ENCODE peak calls at places on chromosomes 5 and 9, in nine cellular contexts. One of them, this sample, is unnamed.

GRCh38 chr5:155434681-155435080 is 421.1 kb downstream of the KIF4B start:
- DNase-seq in aorta: no peak
- DNase-seq in breast epithelium: no peak
- DNase-seq in lung: no peak
- DNase-seq in mucosa of descending colon: no peak
- DNase-seq in tibial nerve: no peak
- DNase-seq in transverse colon: no peak
- DNase-seq in A549: no peak
- DNase-seq in iPS DF 6.9: no peak
- DNase-seq in this sample: no peak

GRCh38 chr9:18980124-18980660 is 52.8 kb downstream of the SAXO1 start:
- DNase-seq in iPS DF 6.9: no peak
- DNase-seq in lung: no peak
- DNase-seq in mucosa of descending colon: no peak
- DNase-seq in aorta: no peak
- DNase-seq in tibial nerve: no peak
- DNase-seq in breast epithelium: no peak
- DNase-seq in transverse colon: no peak
- DNase-seq in A549: no peak
- DNase-seq in this sample: no peak

GRCh38 chr9:137348781-137349470 is 46.9 kb upstream of the NRARP start:
- DNase-seq in tibial nerve: no peak
- DNase-seq in A549: no peak
- DNase-seq in breast epithelium: no peak
- DNase-seq in iPS DF 6.9: no peak
- DNase-seq in lung: no peak
- DNase-seq in transverse colon: no peak
- DNase-seq in mucosa of descending colon: no peak
- DNase-seq in aorta: no peak
- DNase-seq in this sample: no peak

GRCh38 chr5:151661968-151662732 is 24.6 kb downstream of the SPARC start:
- DNase-seq in aorta: no peak
- DNase-seq in iPS DF 6.9: no peak
- DNase-seq in transverse colon: no peak
- DNase-seq in lung: no peak
- DNase-seq in A549: no peak
- DNase-seq in mucosa of descending colon: no peak
- DNase-seq in tibial nerve: no peak
- DNase-seq in breast epithelium: no peak
- DNase-seq in this sample: no peak

GRCh38 chr9:21812945-21813568 is 10.6 kb downstream of the MTAP start:
- DNase-seq in iPS DF 6.9: peak; percentile 60
- DNase-seq in mucosa of descending colon: peak; percentile 81
- DNase-seq in transverse colon: peak; percentile 80
- DNase-seq in A549: no peak
- DNase-seq in lung: peak; percentile 67
- DNase-seq in tibial nerve: peak; percentile 65
- DNase-seq in aorta: peak; percentile 87
- DNase-seq in breast epithelium: peak; percentile 68
- DNase-seq in this sample: peak; percentile 54

GRCh38 chr5:80961376-80962281 is 1.5 kb downstream of the RASGRF2 start:
- DNase-seq in transverse colon: peak; percentile 23
- DNase-seq in iPS DF 6.9: no peak
- DNase-seq in breast epithelium: no peak
- DNase-seq in lung: no peak
- DNase-seq in mucosa of descending colon: peak; percentile 52
- DNase-seq in A549: no peak
- DNase-seq in aorta: no peak
- DNase-seq in tibial nerve: no peak
- DNase-seq in this sample: no peak

GRCh38 chr5:130652178-130652577 is 512.9 kb downstream of the HINT1 start:
- DNase-seq in breast epithelium: no peak
- DNase-seq in lung: no peak
- DNase-seq in iPS DF 6.9: no peak
- DNase-seq in aorta: no peak
- DNase-seq in A549: peak; percentile 14
- DNase-seq in tibial nerve: no peak
- DNase-seq in transverse colon: no peak
- DNase-seq in mucosa of descending colon: no peak
- DNase-seq in this sample: no peak

GRCh38 chr9:82720515-82720914 is 342.4 kb downstream of the RASEF start:
- DNase-seq in iPS DF 6.9: no peak
- DNase-seq in lung: no peak
- DNase-seq in transverse colon: no peak
- DNase-seq in breast epithelium: no peak
- DNase-seq in tibial nerve: no peak
- DNase-seq in aorta: no peak
- DNase-seq in mucosa of descending colon: no peak
- DNase-seq in A549: no peak
- DNase-seq in this sample: no peak

GRCh38 chr5:124996764-124997077 is 250.3 kb upstream of the ZNF608 start:
- DNase-seq in A549: no peak
- DNase-seq in iPS DF 6.9: no peak
- DNase-seq in mucosa of descending colon: no peak
- DNase-seq in transverse colon: no peak
- DNase-seq in lung: no peak
- DNase-seq in breast epithelium: no peak
- DNase-seq in aorta: no peak
- DNase-seq in tibial nerve: no peak
- DNase-seq in this sample: peak; percentile 72

GRCh38 chr5:59360130-59360555 is 533.4 kb downstream of the PDE4D start:
- DNase-seq in mucosa of descending colon: no peak
- DNase-seq in A549: no peak
- DNase-seq in breast epithelium: no peak
- DNase-seq in tibial nerve: no peak
- DNase-seq in iPS DF 6.9: no peak
- DNase-seq in transverse colon: no peak
- DNase-seq in lung: no peak
- DNase-seq in aorta: no peak
- DNase-seq in this sample: no peak

GRCh38 chr9:137607141-137607857 is 1.8 kb downstream of the ARRDC1 start:
- DNase-seq in transverse colon: no peak
- DNase-seq in aorta: no peak
- DNase-seq in breast epithelium: no peak
- DNase-seq in tibial nerve: no peak
- DNase-seq in mucosa of descending colon: no peak
- DNase-seq in lung: no peak
- DNase-seq in A549: no peak
- DNase-seq in iPS DF 6.9: no peak
- DNase-seq in this sample: peak; percentile 48

GRCh38 chr9:31334837-31335528 is 1049.5 kb upstream of the ACO1 start:
- DNase-seq in iPS DF 6.9: no peak
- DNase-seq in mucosa of descending colon: no peak
- DNase-seq in transverse colon: no peak
- DNase-seq in breast epithelium: no peak
- DNase-seq in lung: no peak
- DNase-seq in A549: no peak
- DNase-seq in tibial nerve: no peak
- DNase-seq in aorta: no peak
- DNase-seq in this sample: no peak

GRCh38 chr5:43560128-43560527 is 3.3 kb upstream of the PAIP1 start:
- DNase-seq in breast epithelium: no peak
- DNase-seq in aorta: no peak
- DNase-seq in tibial nerve: no peak
- DNase-seq in lung: no peak
- DNase-seq in A549: no peak
- DNase-seq in transverse colon: no peak
- DNase-seq in iPS DF 6.9: no peak
- DNase-seq in mucosa of descending colon: no peak
- DNase-seq in this sample: peak; percentile 43

GRCh38 chr9:129650680-129651235 is 8.8 kb upstream of the ASB6 start:
- DNase-seq in iPS DF 6.9: no peak
- DNase-seq in aorta: no peak
- DNase-seq in breast epithelium: no peak
- DNase-seq in A549: no peak
- DNase-seq in mucosa of descending colon: no peak
- DNase-seq in lung: no peak
- DNase-seq in tibial nerve: no peak
- DNase-seq in transverse colon: no peak
- DNase-seq in this sample: no peak

GRCh38 chr5:73985145-73985544 is 359.1 kb downstream of the ARHGEF28 start:
- DNase-seq in breast epithelium: no peak
- DNase-seq in lung: no peak
- DNase-seq in mucosa of descending colon: peak; percentile 3
- DNase-seq in A549: peak; percentile 25
- DNase-seq in transverse colon: no peak
- DNase-seq in tibial nerve: no peak
- DNase-seq in aorta: no peak
- DNase-seq in iPS DF 6.9: no peak
- DNase-seq in this sample: peak; percentile 46

GRCh38 chr5:40033411-40033810 is 608.6 kb upstream of the DAB2 start:
- DNase-seq in aorta: no peak
- DNase-seq in lung: no peak
- DNase-seq in tibial nerve: no peak
- DNase-seq in transverse colon: peak; percentile 13
- DNase-seq in A549: no peak
- DNase-seq in mucosa of descending colon: no peak
- DNase-seq in breast epithelium: no peak
- DNase-seq in iPS DF 6.9: no peak
- DNase-seq in this sample: no peak

GRCh38 chr5:54701179-54701578 is 183.6 kb downstream of the SNX18 start:
- DNase-seq in lung: peak; percentile 86
- DNase-seq in mucosa of descending colon: no peak
- DNase-seq in tibial nerve: no peak
- DNase-seq in aorta: no peak
- DNase-seq in breast epithelium: no peak
- DNase-seq in iPS DF 6.9: no peak
- DNase-seq in A549: peak; percentile 18
- DNase-seq in transverse colon: no peak
- DNase-seq in this sample: peak; percentile 100

GRCh38 chr9:73073337-73074175 is 78.1 kb upstream of the ANXA1 start:
- DNase-seq in tibial nerve: no peak
- DNase-seq in iPS DF 6.9: no peak
- DNase-seq in mucosa of descending colon: no peak
- DNase-seq in transverse colon: no peak
- DNase-seq in aorta: no peak
- DNase-seq in lung: no peak
- DNase-seq in A549: no peak
- DNase-seq in breast epithelium: no peak
- DNase-seq in this sample: no peak

GRCh38 chr9:22201256-22201655 is 192.2 kb upstream of the CDKN2B start:
- DNase-seq in iPS DF 6.9: no peak
- DNase-seq in A549: no peak
- DNase-seq in breast epithelium: no peak
- DNase-seq in aorta: no peak
- DNase-seq in mucosa of descending colon: no peak
- DNase-seq in transverse colon: no peak
- DNase-seq in tibial nerve: no peak
- DNase-seq in lung: no peak
- DNase-seq in this sample: no peak

DNA sequence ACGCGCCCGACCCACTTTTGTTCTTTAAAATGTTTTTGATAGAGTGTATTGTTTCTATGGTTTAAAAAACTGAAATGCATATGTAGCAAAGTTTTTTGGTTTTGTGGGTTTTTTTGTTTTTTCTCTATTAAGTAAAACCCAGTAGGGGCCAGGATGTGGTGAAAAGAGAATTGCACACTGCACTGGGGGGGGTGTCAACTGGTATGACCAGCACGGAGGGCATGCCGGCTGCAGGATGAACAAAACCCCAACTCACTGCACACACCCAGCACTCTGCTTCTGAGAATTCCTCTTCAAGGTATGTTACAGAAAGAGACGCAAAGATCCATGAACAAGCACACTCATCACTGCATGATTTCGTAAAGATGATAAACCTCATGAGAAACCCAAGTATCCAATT is 75.0 kb downstream of the STK10 start:
- DNase-seq in mucosa of descending colon: peak; percentile 63
- DNase-seq in transverse colon: peak; percentile 53
- DNase-seq in tibial nerve: no peak
- DNase-seq in lung: no peak
- DNase-seq in A549: no peak
- DNase-seq in aorta: no peak
- DNase-seq in breast epithelium: no peak
- DNase-seq in iPS DF 6.9: no peak
- DNase-seq in this sample: no peak
- H3K4me1 ChIP-seq in mucosa of descending colon: peaks cover 10% of the 10 kb centered on the region
- H3K4me1 ChIP-seq in transverse colon: peaks cover 27% of the 10 kb centered on the region
- H3K4me1 ChIP-seq in tibial nerve: peaks cover 24% of the 10 kb centered on the region
- H3K4me1 ChIP-seq in lung: peaks cover 16% of the 10 kb centered on the region
- H3K4me1 ChIP-seq in A549: peaks cover 6% of the 10 kb centered on the region
- H3K4me1 ChIP-seq in aorta: no peaks in the 10 kb centered on the region
- H3K4me1 ChIP-seq in breast epithelium: peaks cover 7% of the 10 kb centered on the region
- H3K4me1 ChIP-seq in iPS DF 6.9: peaks cover 2% of the 10 kb centered on the region
- H3K4me1 ChIP-seq in this sample: peaks cover under 1% of the 10 kb centered on the region

GRCh38 chr9:37923796-37924430 is 20.0 kb upstream of the SLC25A51 start:
- DNase-seq in lung: no peak
- DNase-seq in mucosa of descending colon: no peak
- DNase-seq in aorta: peak; percentile 69
- DNase-seq in iPS DF 6.9: no peak
- DNase-seq in A549: no peak
- DNase-seq in transverse colon: no peak
- DNase-seq in breast epithelium: no peak
- DNase-seq in tibial nerve: no peak
- DNase-seq in this sample: no peak
- H3K4me1 ChIP-seq in lung: peaks cover 18% of the 10 kb centered on the region
- H3K4me1 ChIP-seq in mucosa of descending colon: no peaks in the 10 kb centered on the region
- H3K4me1 ChIP-seq in aorta: no peaks in the 10 kb centered on the region
- H3K4me1 ChIP-seq in iPS DF 6.9: peaks cover 7% of the 10 kb centered on the region
- H3K4me1 ChIP-seq in A549: peaks cover 28% of the 10 kb centered on the region
- H3K4me1 ChIP-seq in transverse colon: no peaks in the 10 kb centered on the region
- H3K4me1 ChIP-seq in breast epithelium: no peaks in the 10 kb centered on the region
- H3K4me1 ChIP-seq in tibial nerve: peaks cover 4% of the 10 kb centered on the region
- H3K4me1 ChIP-seq in this sample: no peaks in the 10 kb centered on the region

GRCh38 chr9:131702911-131703310 is 37.0 kb downstream of the RAPGEF1 start:
- DNase-seq in tibial nerve: no peak
- DNase-seq in lung: no peak
- DNase-seq in mucosa of descending colon: no peak
- DNase-seq in A549: no peak
- DNase-seq in breast epithelium: no peak
- DNase-seq in iPS DF 6.9: no peak
- DNase-seq in aorta: no peak
- DNase-seq in transverse colon: no peak
- DNase-seq in this sample: peak; percentile 25
- H3K4me1 ChIP-seq in tibial nerve: peaks cover 48% of the 10 kb centered on the region
- H3K4me1 ChIP-seq in lung: peaks cover 32% of the 10 kb centered on the region
- H3K4me1 ChIP-seq in mucosa of descending colon: peaks cover 46% of the 10 kb centered on the region
- H3K4me1 ChIP-seq in A549: peaks cover 65% of the 10 kb centered on the region
- H3K4me1 ChIP-seq in breast epithelium: peaks cover 20% of the 10 kb centered on the region
- H3K4me1 ChIP-seq in iPS DF 6.9: peaks cover 10% of the 10 kb centered on the region
- H3K4me1 ChIP-seq in aorta: peaks cover 4% of the 10 kb centered on the region
- H3K4me1 ChIP-seq in transverse colon: peaks cover 67% of the 10 kb centered on the region
- H3K4me1 ChIP-seq in this sample: peaks cover 7% of the 10 kb centered on the region

DNA sequence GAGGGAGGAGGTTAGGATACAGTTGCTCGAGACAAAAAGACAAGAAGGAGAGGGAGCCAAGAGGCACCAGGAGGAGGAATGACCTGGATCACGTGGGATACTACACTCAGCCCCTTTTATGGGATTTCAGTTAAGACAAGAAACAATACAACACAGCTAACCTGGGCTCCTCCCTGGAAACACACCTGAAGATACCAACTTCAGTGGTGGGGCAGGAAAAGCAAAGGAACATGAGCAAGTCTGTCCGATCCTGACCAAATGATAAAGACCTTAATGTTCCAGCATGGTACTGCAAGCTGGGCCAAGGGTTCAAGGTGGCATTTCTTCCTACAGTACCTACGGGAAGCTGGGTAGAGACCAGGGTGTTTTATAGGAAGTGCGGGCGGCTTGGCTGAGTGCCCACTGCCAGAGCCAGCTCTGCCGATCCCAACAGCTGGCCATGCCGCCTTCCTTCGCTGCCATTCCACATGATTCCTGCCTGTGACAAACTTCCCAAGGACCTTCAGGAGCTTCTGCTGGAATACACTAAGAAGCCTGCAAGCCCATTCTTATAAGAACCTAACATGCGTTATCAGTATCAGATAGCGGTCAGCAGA is 22.1 kb downstream of the MYO10 start:
- DNase-seq in tibial nerve: no peak
- DNase-seq in transverse colon: peak; percentile 62
- DNase-seq in lung: no peak
- DNase-seq in aorta: no peak
- DNase-seq in mucosa of descending colon: peak; percentile 74
- DNase-seq in breast epithelium: no peak
- DNase-seq in A549: no peak
- DNase-seq in iPS DF 6.9: no peak
- DNase-seq in this sample: no peak
- H3K4me1 ChIP-seq in tibial nerve: no peaks in the 10 kb centered on the region
- H3K4me1 ChIP-seq in transverse colon: peaks cover 50% of the 10 kb centered on the region
- H3K4me1 ChIP-seq in lung: peaks cover 20% of the 10 kb centered on the region
- H3K4me1 ChIP-seq in aorta: no peaks in the 10 kb centered on the region
- H3K4me1 ChIP-seq in mucosa of descending colon: peaks cover 25% of the 10 kb centered on the region
- H3K4me1 ChIP-seq in breast epithelium: peaks cover 12% of the 10 kb centered on the region
- H3K4me1 ChIP-seq in A549: peaks cover 89% of the 10 kb centered on the region
- H3K4me1 ChIP-seq in iPS DF 6.9: peaks cover 1% of the 10 kb centered on the region
- H3K4me1 ChIP-seq in this sample: peaks cover 63% of the 10 kb centered on the region

This sample was measured in PC-9.